ENCODE peak calls at places on chromosomes 5 and 9, in four cellular contexts. One of them, this sample, is unnamed.

GRCh38 chr5:142815469-142815868 is 45.3 kb downstream of the ARHGAP26 start:
- DNase-seq in PC-9: no peak
- DNase-seq in GM12865: no peak
- DNase-seq in IMR-90: no peak
- DNase-seq in this sample: no peak

GRCh38 chr9:78954286-78954685 is 617.5 kb upstream of the TLE4 start:
- DNase-seq in PC-9: no peak
- DNase-seq in GM12865: no peak
- DNase-seq in IMR-90: peak
- DNase-seq in this sample: peak

GRCh38 chr9:134892221-134892620 is 11.6 kb downstream of the FCN2 start:
- DNase-seq in PC-9: no peak
- DNase-seq in GM12865: no peak
- DNase-seq in IMR-90: no peak
- DNase-seq in this sample: no peak

GRCh38 chr5:16500024-16500423 is 34.4 kb upstream of the ZNF622 start:
- DNase-seq in PC-9: no peak
- DNase-seq in GM12865: no peak
- DNase-seq in IMR-90: no peak
- DNase-seq in this sample: no peak

GRCh38 chr9:82147798-82148440 is 159.3 kb downstream of the SPATA31D1 start:
- DNase-seq in PC-9: no peak
- DNase-seq in GM12865: no peak
- DNase-seq in IMR-90: no peak
- DNase-seq in this sample: no peak

GRCh38 chr5:95986937-95987520 is 25.4 kb upstream of the ELL2 start:
- DNase-seq in PC-9: no peak
- DNase-seq in GM12865: no peak
- DNase-seq in IMR-90: no peak
- DNase-seq in this sample: no peak

GRCh38 chr9:16060457-16061129 is 507.8 kb downstream of the CCDC171 start:
- DNase-seq in PC-9: no peak
- DNase-seq in GM12865: peak
- DNase-seq in IMR-90: no peak
- DNase-seq in this sample: no peak

GRCh38 chr9:98570663-98571440 is 137.9 kb downstream of the GABBR2 start:
- DNase-seq in PC-9: no peak
- DNase-seq in GM12865: no peak
- DNase-seq in IMR-90: no peak
- DNase-seq in this sample: no peak

GRCh38 chr9:132350861-132351315 is 3.9 kb downstream of the SETX start:
- DNase-seq in PC-9: no peak
- DNase-seq in GM12865: peak
- DNase-seq in IMR-90: peak
- DNase-seq in this sample: no peak

GRCh38 chr5:135891280-135891679 is 4.4 kb downstream of the IL9 start:
- DNase-seq in PC-9: no peak
- DNase-seq in GM12865: no peak
- DNase-seq in IMR-90: peak
- DNase-seq in this sample: no peak

GRCh38 chr5:11853140-11853539 is 51.1 kb downstream of the CTNND2 start:
- DNase-seq in PC-9: no peak
- DNase-seq in GM12865: no peak
- DNase-seq in IMR-90: no peak
- DNase-seq in this sample: no peak

GRCh38 chr5:1118738-1119137 is 6.9 kb upstream of the SLC12A7 start:
- DNase-seq in PC-9: peak
- DNase-seq in GM12865: no peak
- DNase-seq in IMR-90: no peak
- DNase-seq in this sample: no peak

GRCh38 chr9:86099695-86100364 is 472 bp upstream of the GOLM1 start:
- DNase-seq in PC-9: peak
- DNase-seq in GM12865: peak
- DNase-seq in IMR-90: peak
- DNase-seq in this sample: no peak

GRCh38 chr5:74248576-74248975 is 392.0 kb downstream of the ENC1 start:
- DNase-seq in PC-9: no peak
- DNase-seq in GM12865: no peak
- DNase-seq in IMR-90: no peak
- DNase-seq in this sample: no peak

DNA sequence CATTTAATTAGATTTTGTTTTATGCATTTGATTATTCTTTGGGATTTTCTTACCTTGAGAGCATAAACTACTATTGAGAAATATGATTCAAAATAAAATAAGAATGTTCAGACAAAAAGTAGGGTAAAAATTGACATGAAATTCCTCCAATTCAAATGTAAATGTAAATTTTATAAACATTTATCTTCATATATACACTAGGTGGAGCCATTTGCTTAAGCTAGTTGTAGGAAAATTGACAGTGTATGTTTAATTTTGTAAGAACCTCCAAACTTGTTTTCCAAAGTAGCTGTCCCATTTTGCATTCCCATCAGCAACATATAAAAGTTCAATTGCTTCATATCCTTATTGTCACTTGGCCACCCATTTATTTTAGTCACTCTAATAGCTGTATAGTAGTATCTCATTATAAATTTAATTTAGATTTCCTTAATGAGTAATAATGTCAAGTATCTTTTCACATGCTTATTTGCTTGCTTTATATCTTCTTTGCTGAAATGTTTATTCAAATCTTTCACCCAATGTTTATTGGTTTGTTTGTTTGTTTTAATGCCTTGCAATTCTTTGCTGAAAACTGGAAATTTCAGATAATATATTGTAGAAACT is 37.6 kb upstream of the SLCO6A1 start:
- DNase-seq in PC-9: no peak
- DNase-seq in GM12865: no peak
- DNase-seq in IMR-90: peak
- DNase-seq in this sample: no peak
- TF ChIP-seq CTCF in PC-9: peak
- TF ChIP-seq CTCF in GM12865: no peak
- TF ChIP-seq CTCF in IMR-90: peak
- TF ChIP-seq CTCF in this sample: peak

DNA sequence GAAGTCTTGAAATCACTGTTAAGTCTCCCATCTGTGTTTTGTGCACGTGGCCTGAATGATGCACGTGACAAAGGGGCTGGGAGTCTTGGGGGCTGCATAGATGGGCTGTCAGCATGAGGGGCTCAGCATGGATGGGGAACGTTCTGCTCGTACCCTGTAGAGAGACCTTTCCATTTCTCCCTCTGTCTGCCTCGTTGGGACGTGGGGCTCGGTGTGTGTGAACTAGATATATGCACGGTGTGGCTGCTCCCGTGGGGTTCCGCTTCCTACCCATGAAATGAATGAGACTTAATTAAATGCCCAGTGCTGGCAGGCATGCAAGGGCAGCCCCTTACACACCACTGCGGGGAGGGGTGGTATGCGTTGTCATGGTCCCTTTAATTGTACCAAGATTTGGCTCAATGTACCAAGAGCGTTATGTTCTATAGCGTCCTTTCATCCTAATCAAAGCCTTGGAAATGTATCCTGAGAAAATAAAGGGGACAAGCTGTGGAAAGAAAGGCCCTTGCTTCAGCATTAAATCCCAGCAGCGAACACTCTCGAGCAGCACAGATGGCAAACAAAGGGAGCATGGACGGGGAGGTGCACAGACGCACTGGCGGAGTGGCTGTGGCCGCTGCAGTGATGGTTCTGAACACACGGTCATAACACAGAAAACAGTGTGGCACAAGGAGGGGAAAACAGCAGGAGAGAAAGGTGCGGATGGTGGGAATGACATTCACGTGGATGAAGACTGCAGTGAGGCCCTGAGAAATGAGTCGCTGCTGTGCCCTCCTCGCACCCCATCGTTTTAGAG is 66.8 kb downstream of the RASGEF1C start:
- DNase-seq in PC-9: no peak
- DNase-seq in GM12865: no peak
- DNase-seq in IMR-90: no peak
- DNase-seq in this sample: no peak
- H3K4me3 ChIP-seq in PC-9: no peak
- H3K4me3 ChIP-seq in GM12865: no peak
- H3K4me3 ChIP-seq in IMR-90: no peak
- H3K4me3 ChIP-seq in this sample: no peak

GRCh38 chr5:54909126-54909525 is 76.3 kb downstream of the ESM1 start:
- DNase-seq in PC-9: no peak
- DNase-seq in GM12865: no peak
- DNase-seq in IMR-90: peak
- DNase-seq in this sample: no peak

GRCh38 chr5:54905246-54905770 is 80.1 kb downstream of the ESM1 start:
- DNase-seq in PC-9: no peak
- DNase-seq in GM12865: no peak
- DNase-seq in IMR-90: peak
- DNase-seq in this sample: no peak

GRCh38 chr5:54904425-54904824 is 81.0 kb downstream of the ESM1 start:
- DNase-seq in PC-9: peak
- DNase-seq in GM12865: no peak
- DNase-seq in IMR-90: peak
- DNase-seq in this sample: peak

GRCh38 chr5:54902817-54903473 is 82.4 kb downstream of the ESM1 start:
- DNase-seq in PC-9: no peak
- DNase-seq in GM12865: peak
- DNase-seq in IMR-90: peak
- DNase-seq in this sample: peak

DNA sequence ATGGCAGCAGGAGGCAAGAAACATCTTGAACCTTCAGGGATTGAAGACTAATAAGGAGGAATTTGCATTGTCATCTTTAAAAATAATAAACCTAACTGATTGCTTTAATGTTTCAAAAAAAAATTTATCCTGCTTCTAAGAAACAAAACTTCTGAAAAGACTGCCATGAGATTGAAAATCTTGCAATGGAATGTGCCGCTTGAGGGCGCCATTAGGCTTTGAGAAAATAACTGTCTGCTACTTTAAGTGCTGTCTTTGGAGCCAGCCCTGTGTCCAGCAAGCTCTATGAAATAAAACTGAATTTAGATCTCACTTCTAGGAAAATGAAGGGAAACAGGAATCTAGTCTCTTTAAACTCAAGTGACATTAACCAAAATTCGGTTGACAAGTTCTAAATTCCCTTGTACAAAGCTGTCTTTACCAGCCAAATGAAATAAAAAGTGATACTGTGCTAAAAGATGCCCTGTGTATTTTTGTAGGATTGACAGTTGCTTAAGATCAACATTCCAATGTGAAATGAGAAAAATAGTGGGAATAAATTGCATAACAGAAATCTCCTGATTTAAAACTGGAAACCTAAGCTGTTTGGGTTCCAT is 79.4 kb downstream of the ESM1 start:
- DNase-seq in PC-9: peak
- DNase-seq in GM12865: peak
- DNase-seq in IMR-90: peak
- DNase-seq in this sample: peak
- TF ChIP-seq CTCF in PC-9: peak
- TF ChIP-seq CTCF in GM12865: peak
- TF ChIP-seq CTCF in IMR-90: peak
- TF ChIP-seq CTCF in this sample: peak

DNA sequence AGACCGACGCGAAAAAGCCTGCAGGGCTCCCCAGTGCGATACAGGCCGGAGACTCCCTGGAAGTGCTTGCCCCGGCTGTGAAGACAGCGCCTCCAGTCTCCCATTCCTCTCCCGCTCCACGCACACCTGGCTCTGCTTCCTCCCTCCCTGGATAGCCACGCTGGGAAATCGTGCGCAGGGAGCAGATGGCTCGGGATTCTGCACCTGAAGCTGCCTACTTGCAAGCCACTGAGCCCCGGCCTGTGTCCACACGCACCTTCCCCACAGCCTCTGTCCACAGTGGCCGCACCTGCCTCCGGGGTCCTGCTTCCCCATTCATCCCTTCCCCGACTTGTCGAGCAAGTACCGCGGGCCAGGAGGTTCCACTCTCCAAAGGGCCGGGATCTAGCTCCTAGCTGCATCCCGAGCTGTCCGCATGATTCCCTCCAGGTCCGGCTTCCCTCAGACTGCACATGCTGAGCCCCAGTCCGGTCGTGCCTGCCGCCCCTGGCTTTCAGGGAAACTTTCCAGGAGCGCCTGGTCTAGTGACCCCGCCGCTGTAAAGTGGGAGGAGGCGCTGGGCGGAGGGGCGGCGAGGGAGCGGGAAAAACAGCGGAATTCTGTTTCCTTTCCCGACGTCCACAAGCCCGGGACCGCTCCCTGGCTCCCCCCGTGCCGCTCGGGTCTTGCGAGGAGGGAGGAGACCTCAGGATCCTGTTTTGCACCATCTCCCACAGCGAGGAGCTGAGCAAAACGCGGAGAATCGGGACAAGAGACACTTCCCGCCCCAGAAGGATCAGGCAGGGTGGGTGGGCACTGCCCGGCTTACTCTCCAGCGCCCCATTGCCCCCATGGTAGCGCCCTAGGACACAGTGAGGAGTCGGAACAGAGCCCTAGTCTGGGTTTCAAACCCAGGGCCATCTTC is 2.0 kb downstream of the SEMA6A start:
- DNase-seq in PC-9: no peak
- DNase-seq in GM12865: no peak
- DNase-seq in IMR-90: no peak
- DNase-seq in this sample: no peak
- H3K4me3 ChIP-seq in PC-9: no peak
- H3K4me3 ChIP-seq in GM12865: peak
- H3K4me3 ChIP-seq in IMR-90: peak
- H3K4me3 ChIP-seq in this sample: peak

GRCh38 chr5:97666767-97667166 is 483.7 kb upstream of the RIOK2 start:
- DNase-seq in PC-9: no peak
- DNase-seq in GM12865: no peak
- DNase-seq in IMR-90: no peak
- DNase-seq in this sample: no peak
- TF ChIP-seq CTCF in PC-9: no peak
- TF ChIP-seq CTCF in GM12865: no peak
- TF ChIP-seq CTCF in IMR-90: no peak
- TF ChIP-seq CTCF in this sample: no peak

DNA sequence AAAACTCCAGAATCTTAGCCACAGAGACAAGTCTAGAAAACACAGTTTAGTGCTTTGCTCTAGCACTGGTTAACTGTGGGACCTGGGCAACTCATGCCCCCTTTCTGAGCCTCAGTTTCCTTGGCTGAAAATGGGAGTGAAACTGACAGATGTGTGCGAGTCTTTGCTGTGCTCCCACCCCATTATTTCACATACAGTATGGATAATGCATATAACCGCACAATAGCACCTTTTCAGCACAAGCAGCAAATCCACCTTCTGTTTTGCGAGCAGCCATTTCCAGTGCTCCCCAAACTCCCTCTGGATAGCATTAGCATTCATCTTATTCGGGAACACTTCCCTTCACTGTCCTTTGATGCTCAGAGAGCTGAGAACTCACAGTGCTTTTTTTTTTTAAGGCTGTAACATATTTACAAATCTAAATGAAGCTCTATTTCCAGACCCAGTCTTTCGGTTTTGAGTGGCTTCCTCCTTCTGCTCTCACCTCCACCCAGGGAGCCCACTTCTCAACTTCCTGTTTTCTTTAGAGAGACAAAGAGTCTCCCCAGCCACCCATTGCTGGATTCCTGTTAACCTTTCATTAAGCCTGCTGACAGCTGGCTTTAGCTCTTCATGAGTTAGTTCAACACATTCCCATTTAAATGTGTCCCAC is 49.2 kb downstream of the TIMD4 start:
- DNase-seq in PC-9: no peak
- DNase-seq in GM12865: peak
- DNase-seq in IMR-90: no peak
- DNase-seq in this sample: no peak
- H3K4me3 ChIP-seq in PC-9: no peak
- H3K4me3 ChIP-seq in GM12865: peak
- H3K4me3 ChIP-seq in IMR-90: no peak
- H3K4me3 ChIP-seq in this sample: no peak

This sample was measured in astrocyte of the cerebellum.